ENCODE peak calls at places on chromosomes 5 and 9, in four cellular contexts. A is prostate gland; D is CD8-positive, alpha-beta memory T cell; Q is endothelial cell of umbilical vein. U is an unnamed sample.

GRCh38 chr5:161546463-161547301 is at the start of gene GABRB2:
- DNase-seq in A (no peak), D (no peak), Q (peak; percentile 22), U (peak; percentile 75)

GRCh38 chr9:26524225-26524624 is 368.4 kb downstream of the CAAP1 start:
- DNase-seq in A (peak; percentile 90), D (no peak), Q (no peak), U (no peak)

GRCh38 chr5:137730331-137730730 is 5.6 kb downstream of the KLHL3 start:
- DNase-seq in A (no peak), D (no peak), Q (no peak), U (no peak)

GRCh38 chr5:54081415-54081814 is 229.0 kb downstream of the ARL15 start:
- DNase-seq in A (no peak), D (no peak), Q (no peak), U (no peak)

GRCh38 chr5:17218353-17219005 is 1.0 kb downstream of the BASP1 start:
- DNase-seq in A (peak; percentile 26), D (no peak), Q (peak; percentile 56), U (peak; percentile 51)

GRCh38 chr5:64210866-64211265 is 45.2 kb downstream of the RNF180 start:
- DNase-seq in A (no peak), D (no peak), Q (peak; percentile 83), U (no peak)

GRCh38 chr5:10682429-10682746 is 78.6 kb downstream of the DAP start:
- DNase-seq in A (no peak), D (no peak), Q (no peak), U (no peak)

GRCh38 chr9:35688558-35689350 is 971 bp downstream of the TPM2 start:
- DNase-seq in A (no peak), D (no peak), Q (peak; percentile 41), U (no peak)

GRCh38 chr5:155943516-155944407 is 383.2 kb upstream of the SGCD start:
- DNase-seq in A (peak; percentile 17), D (peak; percentile 18), Q (no peak), U (peak; percentile 72)

GRCh38 chr9:113828211-113828610 is 47.9 kb upstream of the ZNF618 start:
- DNase-seq in A (no peak), D (no peak), Q (peak; percentile 53), U (no peak)

GRCh38 chr9:117014061-117014460 is 327.0 kb downstream of the TRIM32 start:
- DNase-seq in A (no peak), D (no peak), Q (no peak), U (no peak)

GRCh38 chr5:110115485-110115884 is 425.8 kb downstream of the MAN2A1 start:
- DNase-seq in A (no peak), D (no peak), Q (no peak), U (no peak)

GRCh38 chr5:3343911-3344310 is 251.7 kb upstream of the IRX1 start:
- DNase-seq in A (no peak), D (no peak), Q (no peak), U (no peak)

GRCh38 chr9:36941441-36941840 is 92.6 kb downstream of the PAX5 start:
- DNase-seq in A (no peak), D (no peak), Q (no peak), U (no peak)

GRCh38 chr9:4781408-4781807 is 11.3 kb upstream of the RCL1 start:
- DNase-seq in A (no peak), D (no peak), Q (no peak), U (no peak)

GRCh38 chr9:87504938-87505337 is 7.3 kb downstream of the DAPK1 start:
- DNase-seq in A (no peak), D (no peak), Q (no peak), U (no peak)

GRCh38 chr5:77143998-77144836 is 57.1 kb upstream of the ZBED3 start:
- DNase-seq in A (peak; percentile 80), D (peak; percentile 61), Q (peak; percentile 66), U (peak; percentile 83)

GRCh38 chr9:116589392-116590354 is 97.4 kb upstream of the TRIM32 start:
- DNase-seq in A (no peak), D (no peak), Q (peak; percentile 21), U (no peak)

GRCh38 chr9:133129001-133129799 is 8.2 kb upstream of the RALGDS start:
- DNase-seq in A (peak; percentile 57), D (no peak), Q (no peak), U (no peak)

GRCh38 chr9:133130721-133131244 is 9.7 kb upstream of the RALGDS start:
- DNase-seq in A (no peak), D (peak; percentile 72), Q (no peak), U (no peak)

GRCh38 chr9:133133680-133134418 is 12.8 kb upstream of the RALGDS start:
- DNase-seq in A (peak; percentile 93), D (peak; percentile 88), Q (peak; percentile 98), U (peak; percentile 94)

GRCh38 chr9:133132174-133132573 is 11.1 kb upstream of the RALGDS start:
- DNase-seq in A (no peak), D (no peak), Q (no peak), U (no peak)

GRCh38 chr9:133131506-133131905 is 10.5 kb upstream of the RALGDS start:
- DNase-seq in A (no peak), D (no peak), Q (no peak), U (no peak)
- H3K4me1 ChIP-seq in A (peaks cover 50% of the 10 kb centered on the region), D (peaks cover 96% of the 10 kb centered on the region), Q (peaks cover 37% of the 10 kb centered on the region), U (peaks cover 31% of the 10 kb centered on the region)

GRCh38 chr5:149412783-149413476 is 33.8 kb upstream of the IL17B start:
- DNase-seq in A (no peak), D (no peak), Q (no peak), U (peak; percentile 77)
- H3K4me1 ChIP-seq in A (no peaks in the 10 kb centered on the region), D (no peaks in the 10 kb centered on the region), Q (no peaks in the 10 kb centered on the region), U (peaks cover 18% of the 10 kb centered on the region)

GRCh38 chr9:129357773-129358250 is 179.8 kb upstream of the IER5L start:
- DNase-seq in A (no peak), D (no peak), Q (no peak), U (no peak)
- H3K4me1 ChIP-seq in A (peaks cover 4% of the 10 kb centered on the region), D (no peaks in the 10 kb centered on the region), Q (no peaks in the 10 kb centered on the region), U (peaks cover 1% of the 10 kb centered on the region)

GRCh38 chr9:133703571-133704399 is 34.4 kb downstream of the SARDH start:
- DNase-seq in A (no peak), D (no peak), Q (no peak), U (peak; percentile 51)

GRCh38 chr9:133701981-133702797 is 36.0 kb downstream of the SARDH start:
- DNase-seq in A (no peak), D (peak; percentile 69), Q (no peak), U (peak; percentile 80)

GRCh38 chr9:133704711-133705181 is 33.4 kb downstream of the SARDH start:
- DNase-seq in A (no peak), D (no peak), Q (no peak), U (no peak)

GRCh38 chr9:133701321-133701980 is 36.7 kb downstream of the SARDH start:
- DNase-seq in A (no peak), D (peak; percentile 54), Q (no peak), U (peak; percentile 61)

GRCh38 chr9:133702798-133703570 is 35.2 kb downstream of the SARDH start:
- DNase-seq in A (no peak), D (no peak), Q (no peak), U (peak; percentile 65)
- H3K4me1 ChIP-seq in A (no peaks in the 10 kb centered on the region), D (peaks cover 54% of the 10 kb centered on the region), Q (no peaks in the 10 kb centered on the region), U (no peaks in the 10 kb centered on the region)

DNA sequence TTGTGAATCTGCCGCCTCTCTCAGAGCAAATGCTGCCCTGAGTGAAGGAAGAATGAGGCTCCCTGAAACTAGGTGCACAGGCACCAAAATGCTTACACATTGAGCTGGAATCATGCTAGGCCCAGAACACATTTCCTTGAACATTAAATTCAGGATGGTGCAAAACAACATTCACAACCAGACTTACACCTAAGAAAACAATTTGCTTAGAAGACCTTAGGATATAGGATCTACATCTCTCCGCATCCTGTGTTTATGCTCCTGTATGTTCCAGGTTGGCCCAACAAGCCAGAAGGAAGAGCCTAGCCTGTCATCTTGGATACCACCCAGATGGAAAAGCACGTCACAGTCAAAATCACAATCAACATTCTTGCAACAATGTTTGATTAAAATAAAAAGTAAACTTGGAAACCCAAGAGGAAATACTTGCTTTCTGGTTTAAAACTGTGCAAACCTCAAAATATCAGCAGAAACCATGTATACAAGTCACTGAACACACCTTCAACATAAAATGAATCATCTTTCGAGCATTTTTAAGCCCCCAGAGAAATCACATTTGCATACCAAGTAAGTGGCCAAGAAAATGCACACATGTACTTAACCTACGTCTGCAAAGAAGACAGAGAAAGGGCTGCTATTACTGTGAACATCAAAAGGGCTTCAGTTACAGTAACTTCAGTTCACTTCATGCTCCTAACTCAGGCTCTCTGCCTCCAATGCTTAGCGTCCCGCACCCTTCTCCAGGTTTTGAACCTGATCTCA is 1.6 kb downstream of the ENC1 start:
- DNase-seq in A (no peak), D (no peak), Q (peak; percentile 65), U (no peak)
- H3K4me1 ChIP-seq in A (peaks cover 12% of the 10 kb centered on the region), D (peaks cover 11% of the 10 kb centered on the region), Q (peaks cover 58% of the 10 kb centered on the region), U (peaks cover 5% of the 10 kb centered on the region)